ENCODE peak calls at places on chromosome 3, in ten cellular contexts. One of them, this sample, is unnamed.

GRCh38 chr3:52222319-52223221 is 2.9 kb downstream of the TLR9 start:
- DNase-seq in foreskin fibroblast: no peak
- DNase-seq in CD4-positive, CD25-positive, alpha-beta regulatory T cell: no peak
- DNase-seq in naive thymus-derived CD8-positive, alpha-beta T cell: peak
- DNase-seq in mesothelial cell of epicardium: no peak
- DNase-seq in MV-4-11: no peak
- DNase-seq in activated CD4-positive, alpha-beta memory T cell treated with anti-CD3 and anti-CD28 coated beads, Interleukin-2, amount 10 ng/mL, durations not matched to agents 7 days and 5 days: no peak
- DNase-seq in NCI-H510A treated with DMSO at 0.1 percent for 48 hours: no peak
- DNase-seq in AG09309: no peak
- DNase-seq in glomerular endothelial cell: no peak
- DNase-seq in this sample: no peak

GRCh38 chr3:80424951-80425350 is 657.2 kb upstream of the ROBO1 start:
- DNase-seq in foreskin fibroblast: no peak
- DNase-seq in CD4-positive, CD25-positive, alpha-beta regulatory T cell: no peak
- DNase-seq in naive thymus-derived CD8-positive, alpha-beta T cell: no peak
- DNase-seq in mesothelial cell of epicardium: no peak
- DNase-seq in MV-4-11: no peak
- DNase-seq in activated CD4-positive, alpha-beta memory T cell treated with anti-CD3 and anti-CD28 coated beads, Interleukin-2, amount 10 ng/mL, durations not matched to agents 7 days and 5 days: no peak
- DNase-seq in NCI-H510A treated with DMSO at 0.1 percent for 48 hours: no peak
- DNase-seq in AG09309: no peak
- DNase-seq in glomerular endothelial cell: no peak
- DNase-seq in this sample: no peak

GRCh38 chr3:192845196-192845855 is 72.3 kb downstream of the MB21D2 start:
- DNase-seq in foreskin fibroblast: peak
- DNase-seq in CD4-positive, CD25-positive, alpha-beta regulatory T cell: no peak
- DNase-seq in naive thymus-derived CD8-positive, alpha-beta T cell: no peak
- DNase-seq in mesothelial cell of epicardium: no peak
- DNase-seq in MV-4-11: peak
- DNase-seq in activated CD4-positive, alpha-beta memory T cell treated with anti-CD3 and anti-CD28 coated beads, Interleukin-2, amount 10 ng/mL, durations not matched to agents 7 days and 5 days: no peak
- DNase-seq in NCI-H510A treated with DMSO at 0.1 percent for 48 hours: no peak
- DNase-seq in AG09309: no peak
- DNase-seq in glomerular endothelial cell: no peak
- DNase-seq in this sample: no peak

GRCh38 chr3:30356901-30357753 is 249.3 kb upstream of the TGFBR2 start:
- DNase-seq in foreskin fibroblast: peak
- DNase-seq in CD4-positive, CD25-positive, alpha-beta regulatory T cell: no peak
- DNase-seq in naive thymus-derived CD8-positive, alpha-beta T cell: no peak
- DNase-seq in mesothelial cell of epicardium: no peak
- DNase-seq in MV-4-11: no peak
- DNase-seq in activated CD4-positive, alpha-beta memory T cell treated with anti-CD3 and anti-CD28 coated beads, Interleukin-2, amount 10 ng/mL, durations not matched to agents 7 days and 5 days: no peak
- DNase-seq in NCI-H510A treated with DMSO at 0.1 percent for 48 hours: no peak
- DNase-seq in AG09309: no peak
- DNase-seq in glomerular endothelial cell: no peak
- DNase-seq in this sample: no peak

GRCh38 chr3:13513051-13513912 is 33.2 kb downstream of the HDAC11 start:
- DNase-seq in foreskin fibroblast: peak
- DNase-seq in CD4-positive, CD25-positive, alpha-beta regulatory T cell: no peak
- DNase-seq in naive thymus-derived CD8-positive, alpha-beta T cell: no peak
- DNase-seq in mesothelial cell of epicardium: no peak
- DNase-seq in MV-4-11: no peak
- DNase-seq in activated CD4-positive, alpha-beta memory T cell treated with anti-CD3 and anti-CD28 coated beads, Interleukin-2, amount 10 ng/mL, durations not matched to agents 7 days and 5 days: no peak
- DNase-seq in NCI-H510A treated with DMSO at 0.1 percent for 48 hours: no peak
- DNase-seq in AG09309: peak
- DNase-seq in glomerular endothelial cell: no peak
- DNase-seq in this sample: no peak

GRCh38 chr3:124059580-124059979 is 67.7 kb upstream of the ROPN1 start:
- DNase-seq in foreskin fibroblast: peak
- DNase-seq in CD4-positive, CD25-positive, alpha-beta regulatory T cell: no peak
- DNase-seq in naive thymus-derived CD8-positive, alpha-beta T cell: no peak
- DNase-seq in mesothelial cell of epicardium: no peak
- DNase-seq in MV-4-11: peak
- DNase-seq in activated CD4-positive, alpha-beta memory T cell treated with anti-CD3 and anti-CD28 coated beads, Interleukin-2, amount 10 ng/mL, durations not matched to agents 7 days and 5 days: no peak
- DNase-seq in NCI-H510A treated with DMSO at 0.1 percent for 48 hours: no peak
- DNase-seq in AG09309: peak
- DNase-seq in glomerular endothelial cell: no peak
- DNase-seq in this sample: no peak

GRCh38 chr3:40313975-40314860 is 4.7 kb downstream of the EIF1B start:
- DNase-seq in foreskin fibroblast: peak
- DNase-seq in CD4-positive, CD25-positive, alpha-beta regulatory T cell: no peak
- DNase-seq in naive thymus-derived CD8-positive, alpha-beta T cell: no peak
- DNase-seq in mesothelial cell of epicardium: no peak
- DNase-seq in MV-4-11: peak
- DNase-seq in activated CD4-positive, alpha-beta memory T cell treated with anti-CD3 and anti-CD28 coated beads, Interleukin-2, amount 10 ng/mL, durations not matched to agents 7 days and 5 days: no peak
- DNase-seq in NCI-H510A treated with DMSO at 0.1 percent for 48 hours: no peak
- DNase-seq in AG09309: no peak
- DNase-seq in glomerular endothelial cell: no peak
- DNase-seq in this sample: no peak

GRCh38 chr3:156760333-156760732 is 65.8 kb upstream of the LEKR1 start:
- DNase-seq in foreskin fibroblast: peak
- DNase-seq in CD4-positive, CD25-positive, alpha-beta regulatory T cell: peak
- DNase-seq in naive thymus-derived CD8-positive, alpha-beta T cell: no peak
- DNase-seq in mesothelial cell of epicardium: no peak
- DNase-seq in MV-4-11: peak
- DNase-seq in activated CD4-positive, alpha-beta memory T cell treated with anti-CD3 and anti-CD28 coated beads, Interleukin-2, amount 10 ng/mL, durations not matched to agents 7 days and 5 days: no peak
- DNase-seq in NCI-H510A treated with DMSO at 0.1 percent for 48 hours: no peak
- DNase-seq in AG09309: no peak
- DNase-seq in glomerular endothelial cell: no peak
- DNase-seq in this sample: no peak

GRCh38 chr3:169344465-169344864 is 319.0 kb downstream of the MECOM start:
- DNase-seq in foreskin fibroblast: peak
- DNase-seq in CD4-positive, CD25-positive, alpha-beta regulatory T cell: no peak
- DNase-seq in naive thymus-derived CD8-positive, alpha-beta T cell: no peak
- DNase-seq in mesothelial cell of epicardium: no peak
- DNase-seq in MV-4-11: no peak
- DNase-seq in activated CD4-positive, alpha-beta memory T cell treated with anti-CD3 and anti-CD28 coated beads, Interleukin-2, amount 10 ng/mL, durations not matched to agents 7 days and 5 days: no peak
- DNase-seq in NCI-H510A treated with DMSO at 0.1 percent for 48 hours: no peak
- DNase-seq in AG09309: no peak
- DNase-seq in glomerular endothelial cell: no peak
- DNase-seq in this sample: no peak

GRCh38 chr3:16482770-16483531 is 30.5 kb downstream of the RFTN1 start:
- DNase-seq in foreskin fibroblast: no peak
- DNase-seq in CD4-positive, CD25-positive, alpha-beta regulatory T cell: peak
- DNase-seq in naive thymus-derived CD8-positive, alpha-beta T cell: peak
- DNase-seq in mesothelial cell of epicardium: no peak
- DNase-seq in MV-4-11: peak
- DNase-seq in activated CD4-positive, alpha-beta memory T cell treated with anti-CD3 and anti-CD28 coated beads, Interleukin-2, amount 10 ng/mL, durations not matched to agents 7 days and 5 days: peak
- DNase-seq in NCI-H510A treated with DMSO at 0.1 percent for 48 hours: peak
- DNase-seq in AG09309: no peak
- DNase-seq in glomerular endothelial cell: no peak
- DNase-seq in this sample: no peak

GRCh38 chr3:172856766-172857742 is 106.5 kb downstream of the ECT2 start:
- DNase-seq in foreskin fibroblast: no peak
- DNase-seq in CD4-positive, CD25-positive, alpha-beta regulatory T cell: no peak
- DNase-seq in naive thymus-derived CD8-positive, alpha-beta T cell: no peak
- DNase-seq in mesothelial cell of epicardium: no peak
- DNase-seq in MV-4-11: no peak
- DNase-seq in activated CD4-positive, alpha-beta memory T cell treated with anti-CD3 and anti-CD28 coated beads, Interleukin-2, amount 10 ng/mL, durations not matched to agents 7 days and 5 days: no peak
- DNase-seq in NCI-H510A treated with DMSO at 0.1 percent for 48 hours: no peak
- DNase-seq in AG09309: no peak
- DNase-seq in glomerular endothelial cell: peak
- DNase-seq in this sample: peak

GRCh38 chr3:39126532-39127071 is 19.1 kb downstream of the TTC21A start:
- DNase-seq in foreskin fibroblast: peak
- DNase-seq in CD4-positive, CD25-positive, alpha-beta regulatory T cell: peak
- DNase-seq in naive thymus-derived CD8-positive, alpha-beta T cell: peak
- DNase-seq in mesothelial cell of epicardium: no peak
- DNase-seq in MV-4-11: peak
- DNase-seq in activated CD4-positive, alpha-beta memory T cell treated with anti-CD3 and anti-CD28 coated beads, Interleukin-2, amount 10 ng/mL, durations not matched to agents 7 days and 5 days: no peak
- DNase-seq in NCI-H510A treated with DMSO at 0.1 percent for 48 hours: peak
- DNase-seq in AG09309: no peak
- DNase-seq in glomerular endothelial cell: no peak
- DNase-seq in this sample: peak

GRCh38 chr3:175255698-175256097 is 396.6 kb downstream of the NAALADL2 start:
- DNase-seq in foreskin fibroblast: peak
- DNase-seq in CD4-positive, CD25-positive, alpha-beta regulatory T cell: no peak
- DNase-seq in naive thymus-derived CD8-positive, alpha-beta T cell: no peak
- DNase-seq in mesothelial cell of epicardium: no peak
- DNase-seq in MV-4-11: no peak
- DNase-seq in activated CD4-positive, alpha-beta memory T cell treated with anti-CD3 and anti-CD28 coated beads, Interleukin-2, amount 10 ng/mL, durations not matched to agents 7 days and 5 days: no peak
- DNase-seq in NCI-H510A treated with DMSO at 0.1 percent for 48 hours: peak
- DNase-seq in AG09309: no peak
- DNase-seq in glomerular endothelial cell: no peak
- DNase-seq in this sample: no peak

GRCh38 chr3:128950223-128950938 is 43.5 kb downstream of the CFAP92 start:
- DNase-seq in foreskin fibroblast: peak
- DNase-seq in CD4-positive, CD25-positive, alpha-beta regulatory T cell: peak
- DNase-seq in naive thymus-derived CD8-positive, alpha-beta T cell: no peak
- DNase-seq in mesothelial cell of epicardium: no peak
- DNase-seq in MV-4-11: no peak
- DNase-seq in activated CD4-positive, alpha-beta memory T cell treated with anti-CD3 and anti-CD28 coated beads, Interleukin-2, amount 10 ng/mL, durations not matched to agents 7 days and 5 days: no peak
- DNase-seq in NCI-H510A treated with DMSO at 0.1 percent for 48 hours: peak
- DNase-seq in AG09309: peak
- DNase-seq in glomerular endothelial cell: no peak
- DNase-seq in this sample: peak

GRCh38 chr3:79018671-79019136 is 749.1 kb downstream of the ROBO1 start:
- DNase-seq in foreskin fibroblast: peak
- DNase-seq in CD4-positive, CD25-positive, alpha-beta regulatory T cell: peak
- DNase-seq in naive thymus-derived CD8-positive, alpha-beta T cell: peak
- DNase-seq in mesothelial cell of epicardium: peak
- DNase-seq in MV-4-11: no peak
- DNase-seq in activated CD4-positive, alpha-beta memory T cell treated with anti-CD3 and anti-CD28 coated beads, Interleukin-2, amount 10 ng/mL, durations not matched to agents 7 days and 5 days: no peak
- DNase-seq in NCI-H510A treated with DMSO at 0.1 percent for 48 hours: peak
- DNase-seq in AG09309: no peak
- DNase-seq in glomerular endothelial cell: no peak
- DNase-seq in this sample: no peak

GRCh38 chr3:146166450-146167222 is 5.7 kb upstream of the PLOD2 start:
- DNase-seq in foreskin fibroblast: peak
- DNase-seq in CD4-positive, CD25-positive, alpha-beta regulatory T cell: no peak
- DNase-seq in naive thymus-derived CD8-positive, alpha-beta T cell: no peak
- DNase-seq in mesothelial cell of epicardium: no peak
- DNase-seq in MV-4-11: no peak
- DNase-seq in activated CD4-positive, alpha-beta memory T cell treated with anti-CD3 and anti-CD28 coated beads, Interleukin-2, amount 10 ng/mL, durations not matched to agents 7 days and 5 days: no peak
- DNase-seq in NCI-H510A treated with DMSO at 0.1 percent for 48 hours: no peak
- DNase-seq in AG09309: peak
- DNase-seq in glomerular endothelial cell: no peak
- DNase-seq in this sample: peak

This sample was measured in dermis microvascular lymphatic vessel endothelial cell.